ENCODE peak calls at places on chromosomes 6 and 20, in five cellular contexts. U, R, M, W and Q are unnamed samples.

GRCh38 chr6:37381579-37381978 is 27.8 kb downstream of the RNF8 start:
- DNase-seq in U (no peak), R (peak; percentile 54), M (peak; percentile 24), W (no peak), Q (peak; percentile 72)

GRCh38 chr6:156167289-156168076 is 609.7 kb upstream of the ARID1B start:
- DNase-seq in U (no peak), R (no peak), M (no peak), W (no peak), Q (no peak)

GRCh38 chr20:53959849-53960585 is 110.4 kb downstream of the BCAS1 start:
- DNase-seq in U (no peak), R (no peak), M (no peak), W (no peak), Q (no peak)

GRCh38 chr20:33125983-33126382 is 42.0 kb upstream of the BPIFA2 start:
- DNase-seq in U (no peak), R (no peak), M (no peak), W (no peak), Q (no peak)

GRCh38 chr6:144637535-144637934 is 352.4 kb downstream of the UTRN start:
- DNase-seq in U (no peak), R (no peak), M (no peak), W (no peak), Q (no peak)

GRCh38 chr6:70549327-70549726 is 17.4 kb upstream of the SDHAF4 start:
- DNase-seq in U (no peak), R (no peak), M (no peak), W (no peak), Q (no peak)

GRCh38 chr6:36383608-36384007 is 3.9 kb downstream of the ETV7 start:
- DNase-seq in U (no peak), R (peak; percentile 58), M (no peak), W (no peak), Q (no peak)

GRCh38 chr20:3670511-3670910 is 7.3 kb upstream of the GFRA4 start:
- DNase-seq in U (no peak), R (no peak), M (no peak), W (no peak), Q (peak; percentile 45)

GRCh38 chr20:53599910-53600632 is 6.4 kb upstream of the ZNF217 start:
- DNase-seq in U (peak; percentile 13), R (no peak), M (no peak), W (no peak), Q (no peak)

GRCh38 chr6:104527761-104528415 is 331.8 kb downstream of the HACE1 start:
- DNase-seq in U (no peak), R (no peak), M (no peak), W (no peak), Q (no peak)

GRCh38 chr20:36604952-36605308 is 649 bp upstream of the RAB5IF start:
- DNase-seq in U (no peak), R (peak; percentile 23), M (no peak), W (peak; percentile 23), Q (no peak)

GRCh38 chr6:6469074-6469473 is 119.4 kb upstream of the LY86 start:
- DNase-seq in U (no peak), R (peak; percentile 59), M (no peak), W (no peak), Q (no peak)

GRCh38 chr6:18154507-18155272 is at the start of gene TPMT:
- DNase-seq in U (peak; percentile 98), R (no peak), M (no peak), W (peak; percentile 12), Q (no peak)